ENCODE peak calls at places on chromosomes 6 and 20, in four cellular contexts. D, M, O and Y are unnamed samples.

GRCh38 chr20:64151634-64152530 is 12.4 kb upstream of the MYT1 start:
- DNase-seq in D (no peak), M (no peak), O (peak; percentile 26), Y (no peak)

GRCh38 chr6:166757226-166758135 is 130.4 kb upstream of the RPS6KA2 start:
- DNase-seq in D (no peak), M (no peak), O (no peak), Y (peak; percentile 49)

GRCh38 chr6:119187596-119187995 is 109.1 kb upstream of the FAM184A start:
- DNase-seq in D (no peak), M (no peak), O (no peak), Y (peak; percentile 77)

GRCh38 chr6:144248003-144248402 is 37.1 kb upstream of the UTRN start:
- DNase-seq in D (no peak), M (no peak), O (peak; percentile 9), Y (peak; percentile 37)

GRCh38 chr6:70694371-70694770 is 26.7 kb downstream of the SMAP1 start:
- DNase-seq in D (no peak), M (no peak), O (no peak), Y (no peak)

GRCh38 chr6:33815854-33816253 is 12.1 kb upstream of the MLN start:
- DNase-seq in D (peak; percentile 84), M (no peak), O (no peak), Y (peak; percentile 84)

GRCh38 chr6:135451617-135452190 is 45.8 kb downstream of the AHI1 start:
- DNase-seq in D (no peak), M (no peak), O (peak; percentile 75), Y (peak; percentile 37)

GRCh38 chr20:63652192-63652980 is 838 bp downstream of the STMN3 start:
- DNase-seq in D (peak; percentile 53), M (peak; percentile 82), O (no peak), Y (peak; percentile 51)

GRCh38 chr6:116996842-116997241 is 119.8 kb downstream of the RFX6 start:
- DNase-seq in D (no peak), M (no peak), O (no peak), Y (peak; percentile 53)

GRCh38 chr6:167146977-167147376 is 10.8 kb downstream of the GPR31 start:
- DNase-seq in D (peak; percentile 77), M (peak; percentile 74), O (no peak), Y (peak; percentile 69)

GRCh38 chr20:43749734-43750294 is 23.0 kb upstream of the GTSF1L start:
- DNase-seq in D (peak; percentile 82), M (peak; percentile 100), O (peak; percentile 77), Y (peak; percentile 60)

GRCh38 chr6:129844118-129844891 is 16.8 kb downstream of the TMEM244 start:
- DNase-seq in D (peak; percentile 55), M (no peak), O (peak; percentile 71), Y (peak; percentile 96)

GRCh38 chr20:50855498-50856474 is 60.9 kb downstream of the BCAS4 start:
- DNase-seq in D (peak; percentile 68), M (no peak), O (peak; percentile 58), Y (peak; percentile 91)

GRCh38 chr20:33826270-33826897 is 15.2 kb downstream of the CHMP4B start:
- DNase-seq in D (peak; percentile 67), M (no peak), O (no peak), Y (peak; percentile 92)

GRCh38 chr6:14283600-14284235 is 166.1 kb downstream of the CD83 start:
- DNase-seq in D (peak; percentile 30), M (peak; percentile 38), O (no peak), Y (peak; percentile 43)

GRCh38 chr6:57069920-57070331 is 20.1 kb upstream of the ZNF451 start:
- DNase-seq in D (peak; percentile 53), M (no peak), O (no peak), Y (peak; percentile 45)

GRCh38 chr20:62963614-62964397 is 11.3 kb downstream of the SLC17A9 start:
- DNase-seq in D (no peak), M (no peak), O (no peak), Y (no peak)

GRCh38 chr6:45576648-45577624 is 199.2 kb upstream of the SUPT3H start:
- DNase-seq in D (no peak), M (no peak), O (no peak), Y (no peak)

GRCh38 chr6:138109042-138109997 is 2.1 kb upstream of the PERP start:
- DNase-seq in D (no peak), M (peak; percentile 82), O (peak; percentile 94), Y (peak; percentile 55)

GRCh38 chr6:85390105-85390728 is 59.7 kb upstream of the NT5E start:
- DNase-seq in D (no peak), M (no peak), O (no peak), Y (no peak)

GRCh38 chr6:45076217-45076616 is 251.9 kb upstream of the RUNX2 start:
- DNase-seq in D (no peak), M (no peak), O (no peak), Y (no peak)

GRCh38 chr20:34421766-34422466 is 58.8 kb downstream of the ITCH start:
- DNase-seq in D (no peak), M (no peak), O (no peak), Y (no peak)

GRCh38 chr20:14826926-14827325 is 489.5 kb upstream of the FLRT3 start:
- DNase-seq in D (no peak), M (no peak), O (no peak), Y (no peak)

GRCh38 chr6:106547961-106548453 is 81.3 kb downstream of the RTN4IP1 start:
- DNase-seq in D (no peak), M (no peak), O (peak; percentile 86), Y (peak; percentile 49)
- H3K18ac ChIP-seq in D (no peak overlapping the region), M (no peak overlapping the region), O (no peak overlapping the region), Y (no peak overlapping the region)

GRCh38 chr6:38836585-38836984 is 121.5 kb downstream of the DNAH8 start:
- DNase-seq in D (no peak), M (no peak), O (no peak), Y (no peak)
- H3K79me2 ChIP-seq in D (no peaks in the 10 kb centered on the region), M (no peaks in the 10 kb centered on the region), O (no peaks in the 10 kb centered on the region), Y (no peaks in the 10 kb centered on the region)

GRCh38 chr20:7897965-7898364 is 42.3 kb downstream of the HAO1 start:
- DNase-seq in D (no peak), M (no peak), O (no peak), Y (no peak)

GRCh38 chr20:7908905-7909304 is 31.4 kb downstream of the HAO1 start:
- DNase-seq in D (no peak), M (no peak), O (no peak), Y (no peak)

GRCh38 chr20:7903429-7903828 is 36.8 kb downstream of the HAO1 start:
- DNase-seq in D (no peak), M (no peak), O (no peak), Y (no peak)
- H2AK5ac ChIP-seq in D (no peak overlapping the region), M (no peak overlapping the region), O (no peak overlapping the region), Y (no peak overlapping the region)

DNA sequence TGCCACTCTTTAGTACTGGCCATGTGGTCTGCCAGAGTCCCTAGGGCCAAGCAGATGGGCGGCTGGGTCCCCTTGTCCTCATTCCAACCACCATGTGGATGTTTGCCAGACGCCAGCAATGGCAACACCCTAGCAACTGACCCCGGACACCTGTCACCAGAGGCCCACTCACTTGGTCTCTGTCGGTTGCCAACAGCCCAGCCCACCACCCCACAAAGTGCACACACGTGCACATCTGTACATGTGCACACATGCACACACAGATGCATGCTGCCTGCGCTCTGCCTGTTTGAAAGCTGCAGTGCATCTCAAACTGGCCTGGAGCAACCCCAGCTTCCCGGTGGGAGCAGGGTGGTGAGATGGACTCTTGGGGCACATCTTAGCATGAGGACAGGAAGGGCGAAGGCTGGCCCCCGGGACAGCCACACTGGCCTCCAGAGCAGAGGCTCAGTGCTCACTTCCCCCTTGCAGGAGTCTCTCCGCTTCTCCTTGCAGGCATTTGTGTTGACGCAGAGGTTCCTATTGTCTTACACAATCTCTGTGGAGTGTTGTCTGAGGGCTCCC is 53.9 kb downstream of the PSMG4 start:
- DNase-seq in D (no peak), M (no peak), O (peak; percentile 2), Y (no peak)
- H3K18ac ChIP-seq in D (no peak overlapping the region), M (no peak overlapping the region), O (no peak overlapping the region), Y (no peak overlapping the region)

GRCh38 chr20:48761023-48761785 is 66.6 kb downstream of the PREX1 start:
- DNase-seq in D (no peak), M (no peak), O (no peak), Y (no peak)
- H3K79me2 ChIP-seq in D (no peaks in the 10 kb centered on the region), M (no peaks in the 10 kb centered on the region), O (no peaks in the 10 kb centered on the region), Y (peaks cover 40% of the 10 kb centered on the region)

DNA sequence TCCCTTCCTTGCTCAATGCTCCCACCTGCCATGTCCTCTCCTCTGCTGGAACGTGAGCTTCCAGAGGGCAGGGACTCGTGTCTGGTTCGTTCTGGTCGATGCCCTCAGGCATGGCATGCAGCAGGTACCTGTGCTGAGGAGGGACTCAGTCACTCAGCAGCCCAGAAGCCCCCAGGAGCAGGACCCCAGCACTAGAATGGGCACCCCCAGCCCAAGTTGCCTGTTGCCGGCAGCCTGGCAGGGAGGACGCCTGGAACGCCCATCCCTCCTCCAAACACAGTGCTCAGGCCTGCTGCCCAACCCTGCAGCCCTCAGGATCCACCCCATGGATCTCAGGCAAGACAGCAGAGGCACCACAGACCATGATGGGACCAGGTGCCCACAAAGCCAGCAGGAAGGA is 40.6 kb downstream of the BMP7 start:
- DNase-seq in D (no peak), M (no peak), O (no peak), Y (no peak)
- H2AK5ac ChIP-seq in D (no peak overlapping the region), M (peak overlapping the region; percentile 26), O (no peak overlapping the region), Y (no peak overlapping the region)

DNA sequence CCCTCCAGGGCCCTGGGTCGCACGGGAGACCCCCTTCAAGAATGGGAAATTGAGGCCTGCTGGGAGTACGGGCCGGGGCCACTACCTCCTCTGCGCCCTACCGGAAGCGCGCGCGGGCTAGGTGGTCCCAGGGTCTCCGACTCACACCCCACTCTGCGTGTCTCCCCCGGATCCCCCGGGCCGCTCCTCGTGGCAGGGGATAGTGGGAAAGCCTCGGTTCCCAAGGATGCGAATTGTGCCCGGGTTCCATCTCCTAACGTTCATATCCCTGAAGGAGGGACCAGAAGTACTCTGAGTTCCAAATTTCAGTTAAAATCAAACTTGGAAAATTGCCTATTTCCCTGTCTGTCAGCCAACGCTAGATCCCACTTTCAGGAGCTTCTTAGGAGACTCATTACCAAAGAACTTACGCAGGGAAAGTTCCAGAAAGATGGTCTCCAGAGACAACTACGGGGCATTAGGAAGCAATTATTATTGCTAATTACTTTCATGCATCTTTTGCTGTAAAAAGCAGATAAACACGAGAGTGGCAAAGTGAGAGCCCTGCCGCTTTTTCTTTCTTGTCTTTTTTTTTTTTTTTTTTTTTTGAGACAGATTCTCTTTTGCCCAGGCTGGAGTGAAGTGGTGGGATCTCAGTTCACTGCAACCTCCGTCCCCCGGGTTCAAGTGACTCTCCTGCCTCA is 858 bp downstream of the FAM83D start:
- DNase-seq in D (no peak), M (peak; percentile 51), O (no peak), Y (peak; percentile 11)
- H3K18ac ChIP-seq in D (peak overlapping the region; percentile 95), M (peak overlapping the region; percentile 95), O (peak overlapping the region; percentile 92), Y (peak overlapping the region; percentile 41)

DNA sequence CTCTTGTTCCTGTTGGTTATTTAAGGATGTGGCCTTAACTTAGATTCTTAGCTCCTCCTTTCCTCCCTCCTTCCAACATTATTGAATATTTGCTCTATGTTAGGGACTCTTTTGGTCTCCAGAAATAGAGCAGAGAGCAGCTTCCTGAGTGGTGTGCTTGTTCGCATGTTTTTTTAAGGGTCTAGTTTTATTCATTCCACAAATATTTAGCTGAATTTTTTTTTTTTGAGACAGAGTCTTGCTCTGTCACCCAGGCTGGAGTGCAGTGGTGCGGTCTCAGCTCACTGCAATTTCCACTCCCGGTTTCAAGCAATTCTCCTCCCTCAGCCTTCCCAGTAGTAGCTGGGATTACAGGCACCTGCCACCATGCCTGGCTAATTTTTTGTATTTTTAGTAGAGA is 169.2 kb downstream of the ZFAND3 start:
- DNase-seq in D (no peak), M (no peak), O (no peak), Y (no peak)
- H3K79me2 ChIP-seq in D (no peaks in the 10 kb centered on the region), M (peaks cover 58% of the 10 kb centered on the region), O (peaks cover 2% of the 10 kb centered on the region), Y (peaks cover 2% of the 10 kb centered on the region)